ENCODE peak calls at places on chromosomes 4 and X, in ten cellular contexts. P is CD8-positive, alpha-beta T cell; S is ascending aorta; C is tibial nerve; Q is PC-9; M is left lung; X is hepatocyte; A is GM23248; V is pancreas; J is A549. W is an unnamed sample.

GRCh38 chrX:112630187-112630586 is 49.6 kb downstream of the LHFPL1 start:
- DNase-seq in P (no peak), S (no peak), C (no peak), Q (no peak), M (no peak), X (no peak), A (peak), V (no peak), J (no peak), W (peak)

GRCh38 chrX:129980540-129981206 is 1.8 kb upstream of the BCORL1 start:
- DNase-seq in P (no peak), S (no peak), C (peak), Q (peak), M (peak), X (peak), A (peak), V (peak), J (no peak), W (peak)

GRCh38 chrX:31070057-31070468 is 1.8 kb downstream of the FTHL17 start:
- DNase-seq in P (no peak), S (no peak), C (no peak), Q (no peak), M (no peak), X (no peak), A (no peak), V (no peak), J (no peak), W (no peak)

GRCh38 chrX:43939187-43939926 is 33.8 kb downstream of the NDP start:
- DNase-seq in P (no peak), S (no peak), C (no peak), Q (no peak), M (no peak), X (no peak), A (peak), V (no peak), J (no peak), W (no peak)

GRCh38 chr4:45043916-45044315 is 317.6 kb upstream of the GNPDA2 start:
- DNase-seq in P (no peak), S (no peak), C (no peak), Q (no peak), M (no peak), X (no peak), A (no peak), V (no peak), J (no peak), W (no peak)

GRCh38 chr4:19983072-19983471 is 268.6 kb upstream of the SLIT2 start:
- DNase-seq in P (no peak), S (no peak), C (no peak), Q (no peak), M (no peak), X (no peak), A (peak), V (no peak), J (no peak), W (no peak)

GRCh38 chr4:137531951-137532868 is at the start of gene PCDH18:
- DNase-seq in P (no peak), S (peak), C (peak), Q (peak), M (peak), X (peak), A (peak), V (peak), J (no peak), W (no peak)

GRCh38 chr4:173797296-173797695 is 267.3 kb upstream of the HAND2 start:
- DNase-seq in P (no peak), S (no peak), C (no peak), Q (no peak), M (no peak), X (no peak), A (peak), V (no peak), J (no peak), W (no peak)

GRCh38 chr4:156322592-156322991 is 368.9 kb upstream of the CTSO start:
- DNase-seq in P (no peak), S (no peak), C (no peak), Q (no peak), M (no peak), X (no peak), A (peak), V (no peak), J (no peak), W (no peak)

GRCh38 chr4:146098397-146098796 is 77.1 kb upstream of the LSM6 start:
- DNase-seq in P (no peak), S (no peak), C (no peak), Q (no peak), M (no peak), X (no peak), A (no peak), V (no peak), J (no peak), W (no peak)

GRCh38 chrX:45668686-45669443 is 468.2 kb upstream of the DIPK2B start:
- DNase-seq in P (no peak), S (no peak), C (no peak), Q (peak), M (no peak), X (no peak), A (peak), V (no peak), J (no peak), W (no peak)

GRCh38 chrX:127552571-127552970 is 499.6 kb downstream of the ACTRT1 start:
- DNase-seq in P (no peak), S (no peak), C (no peak), Q (no peak), M (no peak), X (no peak), A (no peak), V (no peak), J (no peak), W (no peak)

GRCh38 chr4:35520059-35520458 is 724.3 kb downstream of the ARAP2 start:
- DNase-seq in P (no peak), S (no peak), C (no peak), Q (peak), M (no peak), X (peak), A (no peak), V (peak), J (no peak), W (peak)

GRCh38 chrX:2652106-2652505 is 39.0 kb upstream of the CD99 start:
- DNase-seq in P (no peak), S (no peak), C (no peak), Q (no peak), M (no peak), X (no peak), A (no peak), V (no peak), J (no peak), W (no peak)

GRCh38 chrX:24553016-24553415 is 87.9 kb downstream of the PDK3 start:
- DNase-seq in P (no peak), S (no peak), C (no peak), Q (no peak), M (no peak), X (peak), A (no peak), V (no peak), J (no peak), W (no peak)

GRCh38 chr4:85132570-85132969 is 166.1 kb upstream of the WDFY3 start:
- DNase-seq in P (no peak), S (no peak), C (no peak), Q (no peak), M (no peak), X (no peak), A (no peak), V (no peak), J (no peak), W (no peak)

GRCh38 chrX:124362072-124362471 is 15.7 kb downstream of the SH2D1A start:
- DNase-seq in P (no peak), S (no peak), C (no peak), Q (no peak), M (no peak), X (no peak), A (no peak), V (no peak), J (no peak), W (no peak)

GRCh38 chr4:62077406-62077805 is 877.3 kb downstream of the ADGRL3 start:
- DNase-seq in P (no peak), S (no peak), C (no peak), Q (no peak), M (no peak), X (no peak), A (no peak), V (no peak), J (no peak), W (no peak)

GRCh38 chr4:173382349-173382748 is 11.6 kb downstream of the SAP30 start:
- DNase-seq in P (no peak), S (no peak), C (no peak), Q (no peak), M (no peak), X (no peak), A (no peak), V (no peak), J (no peak), W (no peak)

GRCh38 chrX:38594434-38594833 is 33.1 kb downstream of the TSPAN7 start:
- DNase-seq in P (no peak), S (no peak), C (no peak), Q (no peak), M (no peak), X (no peak), A (no peak), V (no peak), J (no peak), W (no peak)

GRCh38 chrX:38596939-38597338 is 35.6 kb downstream of the TSPAN7 start:
- DNase-seq in P (no peak), S (no peak), C (no peak), Q (no peak), M (no peak), X (no peak), A (no peak), V (no peak), J (no peak), W (no peak)

GRCh38 chrX:38595801-38596200 is 34.5 kb downstream of the TSPAN7 start:
- DNase-seq in P (no peak), S (no peak), C (no peak), Q (no peak), M (no peak), X (no peak), A (no peak), V (no peak), J (no peak), W (no peak)

DNA sequence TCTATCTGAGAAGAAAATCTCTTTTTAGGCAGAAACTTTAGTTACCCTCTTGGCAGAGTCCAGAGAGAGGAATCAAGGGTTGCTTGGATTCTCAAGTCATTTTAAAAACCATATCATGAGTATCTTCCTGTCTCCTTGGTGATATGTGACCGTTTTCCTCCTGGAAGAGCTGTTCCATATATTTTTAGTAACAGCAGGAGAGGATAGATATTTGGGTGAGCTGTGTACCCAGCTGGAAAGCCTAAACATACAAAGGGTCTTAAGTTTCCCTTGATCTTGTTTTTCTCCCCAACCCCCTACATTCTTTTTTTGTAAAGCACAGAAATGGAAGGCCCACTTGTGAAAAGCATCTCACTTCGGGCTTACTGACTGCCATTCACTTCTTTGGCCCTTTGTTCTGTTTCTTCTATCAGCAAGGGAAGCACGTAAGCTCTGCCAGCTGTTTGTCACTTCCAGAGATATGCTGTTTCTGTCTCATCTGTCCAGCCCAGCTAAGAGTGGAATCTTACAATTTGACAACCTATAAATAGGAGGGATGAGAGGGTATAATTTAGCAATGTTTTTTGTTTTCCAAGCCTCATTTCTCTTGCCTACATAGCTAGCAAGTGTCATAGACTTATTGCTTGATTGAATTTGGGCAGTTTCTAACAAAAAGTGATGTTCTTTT is 38.9 kb downstream of the TSPAN7 start:
- DNase-seq in P (no peak), S (no peak), C (no peak), Q (no peak), M (no peak), X (no peak), A (no peak), V (no peak), J (no peak), W (no peak)
- H3K27ac ChIP-seq in P (no peak), S (no peak), C (no peak), Q (no peak), M (no peak), X (no peak), A (no peak), V (no peak), J (no peak), W (no peak)

GRCh38 chrX:102712967-102713677 is 874 bp downstream of the GPRASP2 start:
- DNase-seq in P (no peak), S (no peak), C (peak), Q (peak), M (peak), X (peak), A (peak), V (peak), J (peak), W (peak)
- H3K4me3 ChIP-seq in P (peak), S (peak), C (peak), Q (peak), M (peak), X (peak), A (peak), V (peak), J (peak), W (peak)

GRCh38 chr4:119626943-119627266 is 1.7 kb downstream of the PDE5A start:
- DNase-seq in P (no peak), S (no peak), C (no peak), Q (no peak), M (no peak), X (no peak), A (no peak), V (no peak), J (no peak), W (no peak)

GRCh38 chr4:119627267-119628190 is 1.1 kb downstream of the PDE5A start:
- DNase-seq in P (peak), S (peak), C (peak), Q (peak), M (peak), X (peak), A (peak), V (peak), J (peak), W (peak)

GRCh38 chr4:119626420-119626819 is 2.2 kb downstream of the PDE5A start:
- DNase-seq in P (no peak), S (no peak), C (no peak), Q (no peak), M (no peak), X (no peak), A (peak), V (no peak), J (no peak), W (no peak)

GRCh38 chr4:119628281-119629141 is at the start of gene PDE5A:
- DNase-seq in P (peak), S (no peak), C (peak), Q (peak), M (peak), X (peak), A (peak), V (peak), J (peak), W (peak)

DNA sequence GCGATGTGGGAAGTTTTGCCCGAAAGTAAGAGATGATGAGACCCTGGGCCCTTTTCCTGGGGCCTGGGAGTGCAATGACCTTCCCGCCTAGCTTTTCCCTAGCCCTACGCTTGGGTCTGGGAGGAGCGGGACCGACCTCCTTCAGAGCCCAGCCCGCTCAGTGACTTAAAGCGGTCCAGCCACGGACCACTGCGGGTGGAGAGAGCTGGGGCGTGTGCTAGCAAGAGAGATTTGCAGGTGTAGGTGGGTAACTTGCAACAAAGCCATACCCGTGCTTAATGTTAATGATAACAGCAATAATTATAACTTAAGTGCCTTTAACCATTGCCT is 503 bp upstream of the PDE5A start:
- DNase-seq in P (no peak), S (no peak), C (no peak), Q (no peak), M (no peak), X (no peak), A (no peak), V (no peak), J (no peak), W (no peak)
- H3K27ac ChIP-seq in P (no peak), S (peak), C (peak), Q (no peak), M (peak), X (peak), A (no peak), V (peak), J (peak), W (no peak)

DNA sequence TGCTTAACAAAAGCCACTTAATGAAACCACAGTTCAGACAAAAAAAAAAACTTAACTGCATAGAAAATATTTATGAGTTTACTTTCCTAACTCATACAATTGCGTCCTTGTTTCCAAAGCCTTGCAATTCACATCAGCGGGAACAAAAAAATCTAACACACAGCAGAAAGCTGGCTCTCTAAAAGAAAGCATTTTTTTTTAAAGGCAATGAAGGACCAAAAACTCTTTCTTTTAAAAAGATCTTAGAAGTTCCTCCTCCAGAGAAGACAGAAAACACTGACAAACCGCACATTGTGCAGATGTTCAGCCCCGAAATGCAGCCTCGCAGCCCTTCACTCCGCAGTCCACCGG is 825 bp downstream of the FAT1 start:
- DNase-seq in P (no peak), S (no peak), C (no peak), Q (no peak), M (no peak), X (no peak), A (no peak), V (no peak), J (no peak), W (no peak)
- H3K4me3 ChIP-seq in P (no peak), S (peak), C (peak), Q (peak), M (peak), X (peak), A (peak), V (peak), J (peak), W (no peak)

DNA sequence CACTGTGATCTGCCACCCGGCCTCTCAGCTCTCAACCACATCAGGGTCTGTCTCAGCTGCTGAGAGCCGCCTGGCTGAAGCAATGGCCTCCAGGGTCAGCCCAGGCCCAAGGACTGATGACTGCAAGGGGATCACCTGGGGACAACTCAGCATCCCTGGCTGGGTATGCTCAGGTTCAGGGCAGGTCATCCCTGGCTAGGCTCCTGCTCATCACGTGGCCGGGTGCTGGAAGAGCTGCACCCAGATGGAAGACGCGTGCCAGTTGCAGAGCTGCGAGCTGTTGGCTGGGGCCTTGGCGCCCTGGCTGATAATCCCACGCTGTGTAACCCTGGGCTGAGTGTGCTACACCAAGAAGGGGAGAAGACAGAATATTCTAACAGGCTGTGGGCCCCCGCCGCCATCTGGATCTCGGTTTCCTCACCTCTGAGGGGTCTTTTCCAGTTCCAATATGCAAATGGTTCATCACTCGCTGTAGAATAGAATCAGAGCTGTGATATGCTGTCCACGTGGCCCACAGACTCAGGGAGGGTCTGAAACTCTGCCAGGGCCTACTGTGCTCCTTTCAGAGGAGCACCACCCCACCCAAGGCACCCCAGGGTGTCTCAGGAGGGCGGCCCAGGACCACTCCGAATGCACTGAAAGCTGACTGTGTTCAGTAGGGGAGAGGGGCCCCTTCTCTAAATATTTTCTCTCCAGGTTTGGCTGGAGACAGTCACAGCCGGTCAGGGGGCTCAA is 338.8 kb downstream of the BCOR start:
- DNase-seq in P (no peak), S (no peak), C (no peak), Q (no peak), M (no peak), X (no peak), A (no peak), V (no peak), J (no peak), W (peak)
- H3K27ac ChIP-seq in P (no peak), S (peak), C (peak), Q (no peak), M (peak), X (peak), A (peak), V (peak), J (peak), W (peak)

DNA sequence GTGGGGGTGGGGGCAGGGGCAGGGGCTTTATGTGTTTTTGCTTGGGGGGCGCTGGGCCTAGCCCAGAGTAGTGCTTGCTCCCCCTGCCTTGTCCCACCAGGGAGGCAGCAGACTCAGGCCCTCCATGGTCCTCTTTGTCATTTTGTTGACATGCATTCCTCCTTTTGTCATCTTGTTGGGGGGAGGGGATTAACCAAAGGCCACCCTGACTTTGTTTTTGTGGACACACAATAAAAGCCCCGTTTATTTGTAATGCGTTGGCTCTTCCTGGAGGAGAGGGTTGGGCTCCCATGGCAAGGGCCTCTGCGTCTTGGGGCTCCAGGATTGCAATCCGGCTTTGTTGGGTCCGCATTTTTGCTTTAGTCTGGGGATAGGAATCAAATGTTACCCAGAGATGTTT is 2.2 kb downstream of the EMD start:
- DNase-seq in P (no peak), S (no peak), C (no peak), Q (no peak), M (no peak), X (no peak), A (no peak), V (no peak), J (no peak), W (no peak)
- H3K4me3 ChIP-seq in P (no peak), S (no peak), C (no peak), Q (no peak), M (no peak), X (no peak), A (no peak), V (no peak), J (no peak), W (no peak)

GRCh38 chrX:133190877-133191738 is 27.0 kb downstream of the TFDP3 start:
- DNase-seq in P (no peak), S (no peak), C (no peak), Q (no peak), M (no peak), X (no peak), A (no peak), V (no peak), J (no peak), W (no peak)
- H3K27ac ChIP-seq in P (no peak), S (no peak), C (no peak), Q (no peak), M (no peak), X (no peak), A (no peak), V (no peak), J (no peak), W (no peak)

W was measured in WERI-Rb-1.